ENCODE peak calls at places on chromosomes 5 and 9, in seven cellular contexts. G is NCI-H1694 treated with DMSO at 0.1 percent for 48 hours, L is aorta, E is Peyer's patch, X is T follicular helper cell, Q is COR-L47, C is Right ventricle myocardium inferior. M is an unnamed sample.
A peak's percentile ranks its signal among the peaks of the same experiment; 100 is the strongest.

GRCh38 chr5:42317575-42317974 is 105.7 kb upstream of the GHR start:
- DNase-seq in Q (no peak), E (no peak), G (no peak), X (no peak), C (no peak), L (no peak), M (no peak)

GRCh38 chr9:79799691-79800345 is 228.1 kb downstream of the TLE4 start:
- DNase-seq in G (no peak), E (no peak), X (no peak), L (no peak), C (no peak), Q (peak; percentile 20), M (no peak)

GRCh38 chr9:36598281-36598680 is 25.6 kb downstream of the MELK start:
- DNase-seq in E (no peak), Q (no peak), L (no peak), C (no peak), X (no peak), G (no peak), M (no peak)

GRCh38 chr5:137315534-137316345 is 183.4 kb downstream of the SPOCK1 start:
- DNase-seq in G (no peak), L (no peak), Q (no peak), C (no peak), X (no peak), E (no peak), M (no peak)

GRCh38 chr9:124297553-124297905 is 39.8 kb downstream of the NEK6 start:
- DNase-seq in Q (no peak), C (peak; percentile 87), X (no peak), L (peak; percentile 79), E (no peak), G (no peak), M (no peak)

GRCh38 chr5:148765061-148765460 is 61.4 kb upstream of the ADRB2 start:
- DNase-seq in Q (no peak), C (no peak), G (no peak), E (no peak), L (no peak), X (no peak), M (no peak)

GRCh38 chr9:13014484-13014883 is 239.7 kb downstream of the LURAP1L start:
- DNase-seq in Q (no peak), E (no peak), L (no peak), X (no peak), C (no peak), G (no peak), M (no peak)

GRCh38 chr5:88876714-88877113 is 6.3 kb downstream of the MEF2C start:
- DNase-seq in C (no peak), X (no peak), Q (no peak), L (no peak), E (no peak), G (no peak), M (no peak)

GRCh38 chr5:95022967-95023695 is 261.8 kb downstream of the MCTP1 start:
- DNase-seq in L (no peak), X (no peak), G (no peak), E (no peak), Q (no peak), C (peak; percentile 55), M (no peak)

GRCh38 chr5:123916331-123917121 is 404.5 kb downstream of the CSNK1G3 start:
- DNase-seq in X (no peak), C (no peak), E (no peak), G (peak; percentile 15), Q (no peak), L (no peak), M (no peak)

GRCh38 chr5:66337827-66338226 is 193.7 kb downstream of the SREK1 start:
- DNase-seq in G (no peak), L (no peak), X (no peak), C (no peak), E (no peak), Q (no peak), M (no peak)

GRCh38 chr9:93286252-93287188 is 102.6 kb downstream of the WNK2 start:
- DNase-seq in L (no peak), X (no peak), G (no peak), C (no peak), Q (no peak), E (no peak), M (no peak)

M was measured in progenitor cell of endocrine pancreas.